ENCODE peak calls at places on chromosomes 1 and 21, in six cellular contexts. V, Z, U, R, O and D are unnamed samples.

GRCh38 chr1:39115271-39116110 is 89.0 kb upstream of the MACF1 start:
- DNase-seq in Z (no peak), O (no peak), R (no peak), U (no peak), V (no peak), D (no peak)

GRCh38 chr21:46096997-46097825 is 701 bp upstream of the COL6A2 start:
- DNase-seq in Z (no peak), U (no peak), V (no peak), O (no peak), R (no peak), D (no peak)

GRCh38 chr1:47180603-47181094 is 9.2 kb downstream of the PDZK1IP1 start:
- DNase-seq in R (no peak), O (no peak), V (no peak), Z (no peak), U (no peak), D (no peak)

GRCh38 chr1:240190881-240191385 is 99.2 kb downstream of the FMN2 start:
- DNase-seq in R (peak; percentile 97), U (peak; percentile 40), Z (peak; percentile 63), O (peak; percentile 90), V (peak; percentile 63), D (peak; percentile 15)

GRCh38 chr1:31880957-31881697 is 57.0 kb downstream of the PTP4A2 start:
- DNase-seq in Z (no peak), V (no peak), R (no peak), U (no peak), O (no peak), D (no peak)

GRCh38 chr21:25513810-25514209 is 93.5 kb downstream of the MRPL39 start:
- DNase-seq in Z (no peak), O (no peak), R (no peak), V (no peak), U (no peak), D (no peak)

GRCh38 chr1:41521766-41522165 is 37.3 kb upstream of the EDN2 start:
- DNase-seq in O (no peak), Z (no peak), V (no peak), R (no peak), U (no peak), D (no peak)

GRCh38 chr1:207888647-207889046 is 22.3 kb downstream of the CD34 start:
- DNase-seq in V (no peak), R (no peak), Z (no peak), U (no peak), O (no peak), D (no peak)

GRCh38 chr1:40310983-40311642 is 6.0 kb downstream of the COL9A2 start:
- DNase-seq in O (no peak), Z (no peak), R (no peak), V (no peak), U (no peak), D (no peak)

GRCh38 chr1:41999884-42000283 is 81.2 kb upstream of the HIVEP3 start:
- DNase-seq in V (no peak), O (no peak), Z (no peak), R (no peak), U (no peak), D (no peak)

GRCh38 chr1:30068787-30069472 is 654.5 kb downstream of the MATN1 start:
- DNase-seq in O (no peak), U (no peak), Z (no peak), V (no peak), R (no peak), D (no peak)

GRCh38 chr1:18278953-18279712 is 171.5 kb downstream of the IGSF21 start:
- DNase-seq in V (no peak), O (no peak), Z (no peak), R (no peak), U (no peak), D (no peak)